ENCODE peak calls at places on chromosomes 7 and 10, in four cellular contexts. L is sigmoid colon; C is CD8-positive, alpha-beta memory T cell; W is adrenal gland. F is an unnamed sample.

GRCh38 chr10:71213761-71214440 is 1.5 kb downstream of the UNC5B start:
- DNase-seq in W (no peak), C (no peak), L (no peak), F (peak; percentile 51)

GRCh38 chr10:102342958-102343357 is 52.5 kb upstream of the NFKB2 start:
- DNase-seq in C (no peak), L (no peak), W (no peak), F (no peak)

GRCh38 chr7:117149692-117150091 is 173.2 kb downstream of the WNT2 start:
- DNase-seq in W (no peak), C (no peak), L (no peak), F (no peak)

GRCh38 chr7:96075510-96076349 is 246.2 kb downstream of the SLC25A13 start:
- DNase-seq in W (peak; percentile 66), C (peak; percentile 53), L (peak; percentile 72), F (peak; percentile 68)

GRCh38 chr10:91635401-91636400 is 2.8 kb upstream of the PPP1R3C start:
- DNase-seq in L (peak; percentile 82), C (peak; percentile 54), W (peak; percentile 84), F (no peak)

GRCh38 chr7:37488163-37488759 is 39.6 kb upstream of the ELMO1 start:
- DNase-seq in L (no peak), C (no peak), W (no peak), F (no peak)

GRCh38 chr10:28503114-28503513 is 29.8 kb upstream of the WAC start:
- DNase-seq in C (no peak), W (no peak), L (no peak), F (no peak)

GRCh38 chr7:85041599-85042216 is 145.1 kb downstream of the SEMA3D start:
- DNase-seq in L (no peak), W (peak; percentile 84), C (no peak), F (no peak)

GRCh38 chr7:99128076-99128950 is 15.6 kb downstream of the SMURF1 start:
- DNase-seq in L (no peak), C (no peak), W (no peak), F (no peak)

GRCh38 chr10:15589109-15589508 is 130.6 kb downstream of the ITGA8 start:
- DNase-seq in W (no peak), L (no peak), C (no peak), F (no peak)

GRCh38 chr7:36863901-36864701 is 139.8 kb upstream of the AOAH start:
- DNase-seq in W (peak; percentile 30), C (peak; percentile 57), L (no peak), F (no peak)

GRCh38 chr10:23693398-23693797 is 254.5 kb downstream of the OTUD1 start:
- DNase-seq in C (no peak), W (no peak), L (no peak), F (peak; percentile 47)

GRCh38 chr7:106217089-106217542 is 67.7 kb downstream of the NAMPT start:
- DNase-seq in W (peak; percentile 72), C (no peak), L (peak; percentile 83), F (no peak)

GRCh38 chr10:48608279-48608681 is 3.4 kb upstream of the ARHGAP22 start:
- DNase-seq in W (peak; percentile 43), C (peak; percentile 32), L (no peak), F (no peak)

GRCh38 chr10:30639946-30640786 is 10.6 kb upstream of the LYZL2 start:
- DNase-seq in W (no peak), L (no peak), C (no peak), F (no peak)

GRCh38 chr7:75737856-75738603 is 711 bp downstream of the HIP1 start:
- DNase-seq in W (no peak), L (peak; percentile 75), C (peak; percentile 47), F (no peak)
- H3K27ac ChIP-seq in W (peak overlapping the region; percentile 96), L (peak overlapping the region; percentile 90), C (peak overlapping the region; percentile 73), F (no peak overlapping the region)

GRCh38 chr7:42210333-42210732 is 26.7 kb downstream of the GLI3 start:
- DNase-seq in C (no peak), L (no peak), W (no peak), F (no peak)
- H3K27me3 ChIP-seq in C (no peaks in the 10 kb centered on the region), L (no peaks in the 10 kb centered on the region), W (no peaks in the 10 kb centered on the region), F (no peaks in the 10 kb centered on the region)

DNA sequence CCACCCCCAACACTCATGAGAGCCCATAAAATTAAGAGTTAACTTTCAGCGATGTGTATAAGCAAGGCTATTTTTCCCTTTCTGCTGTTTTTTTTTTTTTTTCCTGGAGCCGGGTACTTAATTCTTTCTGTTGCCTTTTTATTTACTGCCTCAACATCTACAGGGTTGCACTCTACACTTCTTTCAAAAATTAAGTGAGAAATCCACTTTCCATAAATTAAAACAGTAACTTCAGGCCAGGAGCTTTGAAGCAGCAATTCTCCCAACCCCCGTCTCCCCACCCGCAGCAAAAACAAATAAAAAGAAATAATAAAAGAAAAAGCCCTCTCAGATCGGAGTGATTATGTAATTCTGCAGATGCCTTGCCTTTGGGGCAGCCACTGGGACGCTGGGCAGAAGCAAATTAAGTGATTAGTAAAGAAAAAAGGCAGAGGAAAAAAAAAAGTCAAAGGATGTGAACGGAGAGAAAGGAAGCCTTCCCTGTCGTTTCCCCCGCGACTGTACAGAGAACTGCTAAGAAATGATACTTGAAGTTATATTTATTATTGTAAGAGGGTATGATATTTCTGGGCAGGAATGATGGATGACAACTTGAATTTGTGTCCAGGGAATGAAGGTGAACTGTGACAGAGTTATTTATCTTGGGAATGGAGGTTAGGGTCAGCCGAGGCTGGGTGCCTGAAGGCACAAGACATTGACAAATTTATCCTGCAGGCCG is 603.7 kb downstream of the LRMDA start:
- DNase-seq in C (no peak), W (no peak), L (no peak), F (no peak)
- H3K4me3 ChIP-seq in C (no peak overlapping the region), W (no peak overlapping the region), L (no peak overlapping the region), F (no peak overlapping the region)

GRCh38 chr7:39415091-39415820 is 150.9 kb upstream of the YAE1 start:
- DNase-seq in L (no peak), W (no peak), C (no peak), F (no peak)

GRCh38 chr7:39416866-39417265 is 149.3 kb upstream of the YAE1 start:
- DNase-seq in W (no peak), C (no peak), L (no peak), F (no peak)

GRCh38 chr7:39421661-39422060 is 144.5 kb upstream of the YAE1 start:
- DNase-seq in W (no peak), L (no peak), C (no peak), F (no peak)

GRCh38 chr7:39417642-39418041 is 148.6 kb upstream of the YAE1 start:
- DNase-seq in W (no peak), L (no peak), C (no peak), F (no peak)

DNA sequence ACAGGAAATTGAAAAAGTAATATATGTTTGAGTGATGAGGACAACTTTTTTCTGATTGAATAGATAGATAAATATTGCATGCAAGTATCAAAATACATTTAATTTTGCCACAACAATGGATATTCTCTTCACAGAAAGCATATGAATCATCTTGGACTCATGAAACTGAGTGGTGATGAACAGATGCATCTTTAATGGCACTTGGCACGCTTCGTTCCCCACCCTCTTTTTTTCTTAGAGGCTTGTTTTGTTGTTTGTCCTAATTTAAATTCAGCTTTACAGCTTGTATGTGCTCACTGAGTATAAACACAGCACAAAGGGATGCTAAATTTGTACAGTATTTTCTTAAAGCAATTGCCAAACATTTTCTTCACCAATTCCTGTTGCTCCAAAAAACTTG is 145.0 kb upstream of the YAE1 start:
- DNase-seq in L (no peak), C (no peak), W (no peak), F (no peak)
- H3K27ac ChIP-seq in L (no peak overlapping the region), C (no peak overlapping the region), W (no peak overlapping the region), F (no peak overlapping the region)

DNA sequence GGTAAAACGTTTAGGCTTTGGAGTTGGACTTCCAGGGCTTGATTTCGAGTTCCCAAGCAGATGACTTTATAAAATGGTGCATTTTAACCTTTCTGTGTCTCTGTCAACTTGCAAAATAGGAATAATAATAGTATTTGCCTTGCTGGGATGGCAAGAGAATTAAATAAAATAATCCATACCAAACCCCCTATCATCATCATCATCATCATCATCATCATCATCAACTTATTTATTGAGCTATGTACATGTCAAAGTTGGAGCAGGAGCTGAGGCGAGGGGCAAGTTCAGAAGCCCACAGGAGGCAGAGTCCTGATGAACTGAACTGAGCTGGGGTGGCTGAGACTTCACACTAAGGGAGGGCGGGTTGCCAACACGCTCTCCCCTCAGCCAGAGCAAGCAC is 51.7 kb upstream of the KCNMA1 start:
- DNase-seq in L (no peak), C (no peak), W (no peak), F (no peak)
- H3K27me3 ChIP-seq in L (no peaks in the 10 kb centered on the region), C (no peaks in the 10 kb centered on the region), W (no peaks in the 10 kb centered on the region), F (no peaks in the 10 kb centered on the region)

DNA sequence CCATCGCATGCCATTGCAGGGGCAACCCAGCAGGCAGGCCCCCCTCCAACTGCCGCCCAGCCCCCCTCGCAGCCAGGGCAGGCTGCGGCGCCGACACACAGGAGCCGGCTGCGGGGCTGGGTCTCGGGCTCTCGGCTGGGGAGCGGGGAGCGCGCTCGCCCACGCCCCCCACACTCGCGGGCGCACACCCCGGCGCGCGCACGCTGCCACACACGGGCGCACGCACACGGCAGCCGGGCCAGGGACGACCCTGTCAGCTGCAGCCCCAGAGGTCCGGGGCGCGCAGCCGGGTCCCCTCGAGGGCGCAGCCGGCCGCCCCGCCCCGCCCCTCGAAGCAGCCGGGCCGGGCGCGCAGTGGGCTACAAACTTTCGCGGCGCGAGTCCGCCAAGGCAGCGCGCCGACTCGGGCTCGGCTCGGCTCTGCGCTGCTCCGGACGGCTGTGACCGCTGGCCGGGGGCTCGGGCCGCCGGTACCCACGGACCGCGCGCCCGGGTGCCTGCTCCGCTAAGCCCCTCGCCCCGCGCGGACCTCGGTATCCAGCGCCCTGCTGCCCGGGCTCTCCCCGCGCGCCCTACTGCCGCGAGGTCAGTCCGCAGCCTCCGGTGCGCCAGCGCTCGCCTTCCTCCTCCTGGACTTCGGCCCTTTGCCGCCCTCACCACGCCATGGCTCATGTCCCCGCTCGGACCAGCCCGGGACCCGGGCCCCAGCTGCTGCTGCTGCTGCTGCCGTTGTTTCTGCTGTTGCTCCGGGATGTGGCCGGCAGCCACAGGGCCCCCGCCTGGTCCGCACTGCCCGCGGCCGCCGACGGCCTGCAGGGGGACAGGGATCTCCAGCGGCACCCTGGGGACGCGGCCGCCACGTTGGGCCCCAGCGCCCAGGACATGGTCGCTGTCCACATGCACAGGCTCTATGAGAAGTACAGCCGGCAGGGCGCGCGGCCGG is at the start of gene GDF10:
- DNase-seq in C (no peak), W (no peak), L (no peak), F (no peak)
- H3K4me3 ChIP-seq in C (no peak within 1 kb of the TSS), W (no peak within 1 kb of the TSS), L (peak within 1 kb of the TSS; percentile 38), F (peak within 1 kb of the TSS; percentile 7)

GRCh38 chr7:32154797-32155196 is 84.6 kb upstream of the PDE1C start:
- DNase-seq in L (no peak), C (no peak), W (no peak), F (no peak)
- H3K27ac ChIP-seq in L (no peak overlapping the region), C (no peak overlapping the region), W (no peak overlapping the region), F (no peak overlapping the region)

DNA sequence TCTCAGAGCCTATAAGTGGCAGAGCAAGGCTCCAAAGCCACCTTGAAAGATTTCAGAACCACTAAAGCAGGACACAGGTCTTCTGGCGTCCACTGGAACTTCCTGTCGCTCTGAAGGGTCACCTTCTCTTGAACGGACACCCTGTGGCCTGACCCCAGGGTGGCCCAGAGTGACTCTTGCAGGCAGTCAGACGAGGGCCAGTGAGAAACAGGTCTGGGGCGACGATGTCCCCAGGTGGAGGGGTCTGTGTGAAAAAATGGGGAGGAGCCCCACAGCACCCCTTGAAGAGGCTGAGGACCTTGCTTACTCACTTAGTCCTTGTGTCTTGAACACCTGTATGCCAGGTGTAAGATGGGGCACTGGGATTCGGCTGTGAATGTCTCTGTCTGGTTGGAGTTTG is 946 bp upstream of the RASGEF1A start:
- DNase-seq in C (no peak), W (peak; percentile 15), L (no peak), F (no peak)
- H3K27me3 ChIP-seq in C (peaks cover 26% of the 10 kb centered on the region), W (peaks cover 24% of the 10 kb centered on the region), L (peaks cover 61% of the 10 kb centered on the region), F (peaks cover 45% of the 10 kb centered on the region)